ENCODE peak calls at places on chromosomes 2 and 18, in nine cellular contexts. Q is heart left ventricle; U is naive thymus-derived CD4-positive, alpha-beta T cell; Z is mammary epithelial cell; N is K562; J is Peyer's patch; M is CD8-positive, alpha-beta memory T cell; X is upper lobe of right lung; K is aorta. A is an unnamed sample.
A peak's percentile ranks its signal among the peaks of the same experiment; 100 is the strongest.

GRCh38 chr2:170965446-170966225 is 36.6 kb downstream of the GORASP2 start:
- DNase-seq in Q (no peak), U (no peak), Z (peak; percentile 52), N (no peak), J (no peak), M (no peak), X (no peak), K (no peak), A (no peak)

GRCh38 chr2:135256531-135257258 is 204.6 kb downstream of the RAB3GAP1 start:
- DNase-seq in Q (no peak), U (no peak), Z (peak; percentile 76), N (peak; percentile 8), J (no peak), M (no peak), X (no peak), K (no peak), A (no peak)

GRCh38 chr2:667332-668000 is 9.7 kb downstream of the TMEM18 start:
- DNase-seq in Q (no peak), U (no peak), Z (peak; percentile 59), N (peak; percentile 40), J (no peak), M (no peak), X (no peak), K (no peak), A (no peak)

GRCh38 chr2:137689549-137689948 is 274.7 kb upstream of the HNMT start:
- DNase-seq in Q (no peak), U (no peak), Z (no peak), N (no peak), J (no peak), M (no peak), X (no peak), K (no peak), A (no peak)

GRCh38 chr2:25844089-25844488 is 34.2 kb downstream of the ASXL2 start:
- DNase-seq in Q (no peak), U (no peak), Z (peak; percentile 21), N (no peak), J (no peak), M (no peak), X (no peak), K (no peak), A (no peak)

GRCh38 chr2:112941753-112942653 is 31.0 kb downstream of the IL37 start:
- DNase-seq in Q (peak; percentile 76), U (peak; percentile 11), Z (peak; percentile 77), N (peak; percentile 88), J (peak; percentile 49), M (peak; percentile 20), X (peak; percentile 85), K (peak; percentile 74), A (peak; percentile 46)

GRCh38 chr18:11175266-11175947 is 26.0 kb upstream of the PIEZO2 start:
- DNase-seq in Q (no peak), U (no peak), Z (no peak), N (no peak), J (no peak), M (no peak), X (no peak), K (no peak), A (no peak)

GRCh38 chr2:55932843-55933242 is 9.3 kb upstream of the EFEMP1 start:
- DNase-seq in Q (no peak), U (no peak), Z (no peak), N (no peak), J (no peak), M (no peak), X (no peak), K (no peak), A (no peak)

GRCh38 chr2:105576440-105577241 is 168.1 kb upstream of the NCK2 start:
- DNase-seq in Q (no peak), U (peak; percentile 50), Z (peak; percentile 77), N (peak; percentile 39), J (no peak), M (no peak), X (no peak), K (no peak), A (no peak)

GRCh38 chr18:22342625-22343024 is 75.1 kb downstream of the CTAGE1 start:
- DNase-seq in Q (no peak), U (no peak), Z (peak; percentile 93), N (peak; percentile 56), J (no peak), M (peak; percentile 20), X (peak; percentile 80), K (peak; percentile 71), A (no peak)

GRCh38 chr2:105617631-105618350 is 126.9 kb upstream of the NCK2 start:
- DNase-seq in Q (no peak), U (no peak), Z (peak; percentile 44), N (peak; percentile 43), J (no peak), M (no peak), X (no peak), K (no peak), A (no peak)

GRCh38 chr2:201580486-201580885 is 62.8 kb downstream of the TMEM237 start:
- DNase-seq in Q (no peak), U (no peak), Z (no peak), N (no peak), J (no peak), M (no peak), X (no peak), K (no peak), A (no peak)

GRCh38 chr2:99841749-99842148 is 300.6 kb downstream of the AFF3 start:
- DNase-seq in Q (no peak), U (no peak), Z (no peak), N (no peak), J (no peak), M (no peak), X (no peak), K (no peak), A (no peak)

GRCh38 chr2:161373939-161374338 is 42.2 kb upstream of the TBR1 start:
- DNase-seq in Q (no peak), U (no peak), Z (peak; percentile 7), N (no peak), J (no peak), M (no peak), X (no peak), K (no peak), A (no peak)

GRCh38 chr2:60485055-60485454 is 68.4 kb downstream of the BCL11A start:
- DNase-seq in Q (no peak), U (no peak), Z (no peak), N (no peak), J (no peak), M (no peak), X (no peak), K (no peak), A (no peak)

GRCh38 chr2:60485550-60485949 is 67.9 kb downstream of the BCL11A start:
- DNase-seq in Q (no peak), U (no peak), Z (no peak), N (no peak), J (no peak), M (no peak), X (no peak), K (no peak), A (no peak)

GRCh38 chr2:60486067-60486466 is 67.4 kb downstream of the BCL11A start:
- DNase-seq in Q (no peak), U (no peak), Z (no peak), N (no peak), J (no peak), M (no peak), X (no peak), K (no peak), A (no peak)

GRCh38 chr2:60483400-60483799 is 70.1 kb downstream of the BCL11A start:
- DNase-seq in Q (no peak), U (no peak), Z (no peak), N (no peak), J (no peak), M (no peak), X (no peak), K (no peak), A (no peak)

GRCh38 chr2:60484080-60484737 is 69.2 kb downstream of the BCL11A start:
- DNase-seq in Q (no peak), U (no peak), Z (no peak), N (no peak), J (peak; percentile 53), M (no peak), X (no peak), K (no peak), A (peak; percentile 31)
- H3K27ac ChIP-seq in Q (peak overlapping the region; percentile 85), U (no peak overlapping the region), Z (no peak overlapping the region), N (no peak overlapping the region), J (peak overlapping the region; percentile 11), M (no peak overlapping the region), X (no peak overlapping the region), K (no peak overlapping the region), A (peak overlapping the region; percentile 88)

GRCh38 chr2:235641956-235642355 is 148.1 kb downstream of the AGAP1 start:
- DNase-seq in Q (no peak), U (no peak), Z (no peak), N (no peak), J (no peak), M (no peak), X (no peak), K (no peak), A (no peak)
- H3K4me1 ChIP-seq in Q (peaks cover 27% of the 10 kb centered on the region), U (no peaks in the 10 kb centered on the region), Z (peaks cover 18% of the 10 kb centered on the region), N (peaks cover 39% of the 10 kb centered on the region), J (peaks cover 9% of the 10 kb centered on the region), M (no peaks in the 10 kb centered on the region), X (peaks cover 33% of the 10 kb centered on the region), K (no peaks in the 10 kb centered on the region), A (peaks cover 44% of the 10 kb centered on the region)

DNA sequence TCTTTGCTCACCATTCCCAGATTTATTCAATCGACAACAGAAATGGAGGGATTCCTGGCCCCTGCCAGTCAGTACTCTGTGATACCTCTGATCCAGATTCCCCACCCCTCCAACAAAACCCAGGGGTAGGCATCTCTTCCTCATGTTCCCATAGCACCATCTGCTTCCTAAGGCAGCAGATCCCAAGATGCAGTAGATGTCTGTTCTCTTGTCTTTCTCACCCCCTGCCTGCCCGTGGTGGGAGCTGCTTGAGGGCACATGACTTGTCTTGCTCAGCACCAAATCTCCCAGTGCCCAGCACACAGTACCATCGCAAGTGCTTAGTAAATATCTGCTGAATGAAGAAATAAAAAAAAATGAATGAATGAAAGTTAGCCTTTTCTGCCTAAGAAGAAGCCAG is 98.2 kb downstream of the ZBTB7C start:
- DNase-seq in Q (no peak), U (no peak), Z (no peak), N (no peak), J (no peak), M (no peak), X (no peak), K (no peak), A (no peak)
- H3K27ac ChIP-seq in Q (no peak overlapping the region), U (no peak overlapping the region), Z (no peak overlapping the region), N (no peak overlapping the region), J (no peak overlapping the region), M (no peak overlapping the region), X (no peak overlapping the region), K (no peak overlapping the region), A (no peak overlapping the region)

GRCh38 chr2:173184031-173185004 is 108.7 kb downstream of the MAP3K20 start:
- DNase-seq in Q (no peak), U (no peak), Z (peak; percentile 97), N (peak; percentile 29), J (no peak), M (no peak), X (no peak), K (peak; percentile 69), A (no peak)

GRCh38 chr2:173185437-173185836 is 109.8 kb downstream of the MAP3K20 start:
- DNase-seq in Q (no peak), U (no peak), Z (no peak), N (no peak), J (no peak), M (no peak), X (no peak), K (no peak), A (no peak)

GRCh38 chr2:173192071-173192470 is 116.4 kb downstream of the MAP3K20 start:
- DNase-seq in Q (no peak), U (no peak), Z (peak; percentile 47), N (no peak), J (no peak), M (no peak), X (no peak), K (no peak), A (no peak)

GRCh38 chr2:173191601-173192000 is 116.0 kb downstream of the MAP3K20 start:
- DNase-seq in Q (no peak), U (no peak), Z (peak; percentile 78), N (no peak), J (no peak), M (no peak), X (no peak), K (no peak), A (no peak)

GRCh38 chr2:173187911-173188788 is 112.5 kb downstream of the MAP3K20 start:
- DNase-seq in Q (no peak), U (no peak), Z (peak; percentile 38), N (peak; percentile 41), J (no peak), M (no peak), X (no peak), K (no peak), A (peak; percentile 59)
- H3K4me1 ChIP-seq in Q (peaks cover 20% of the 10 kb centered on the region), U (no peaks in the 10 kb centered on the region), Z (peaks cover 36% of the 10 kb centered on the region), N (peaks cover 9% of the 10 kb centered on the region), J (no peaks in the 10 kb centered on the region), M (no peaks in the 10 kb centered on the region), X (peaks cover 9% of the 10 kb centered on the region), K (peaks cover 11% of the 10 kb centered on the region), A (peaks cover 40% of the 10 kb centered on the region)